ENCODE peak calls at places on chromosomes 2 and 18, in nine cellular contexts. V is HCT116; W is NCI-H1105; E is HepG2; G is fibroblast of lung; A is stimulated activated CD8-positive, alpha-beta memory T cell treated with anti-CD3 and anti-CD28 coated beads, Interleukin-4, amount 100 ng/mL, for 24 hours; T is naive thymus-derived CD8-positive, alpha-beta T cell; L is CD4-positive, alpha-beta memory T cell; S is nucleus accumbens. J is an unnamed sample.

GRCh38 chr2:12587729-12588522 is 128.8 kb upstream of the TRIB2 start:
- DNase-seq in V (no peak), W (no peak), E (no peak), G (peak; percentile 95), A (no peak), T (no peak), L (no peak), S (no peak), J (peak; percentile 59)

GRCh38 chr2:207489251-207489650 is 40.5 kb upstream of the CREB1 start:
- DNase-seq in V (no peak), W (no peak), E (no peak), G (no peak), A (no peak), T (no peak), L (no peak), S (no peak), J (no peak)

GRCh38 chr2:17190527-17190926 is 327.7 kb downstream of the RAD51AP2 start:
- DNase-seq in V (no peak), W (no peak), E (no peak), G (no peak), A (no peak), T (no peak), L (no peak), S (no peak), J (no peak)

GRCh38 chr2:113217455-113218282 is 43.9 kb downstream of the PSD4 start:
- DNase-seq in V (no peak), W (no peak), E (peak; percentile 51), G (peak; percentile 39), A (no peak), T (no peak), L (no peak), S (no peak), J (no peak)

GRCh38 chr2:202588647-202589581 is 45.9 kb upstream of the FAM117B start:
- DNase-seq in V (peak; percentile 64), W (peak; percentile 79), E (peak; percentile 89), G (peak; percentile 63), A (peak; percentile 38), T (peak; percentile 77), L (peak; percentile 71), S (peak; percentile 39), J (peak; percentile 74)

GRCh38 chr2:150919899-150920298 is 341.8 kb downstream of the RBM43 start:
- DNase-seq in V (no peak), W (no peak), E (no peak), G (peak; percentile 49), A (no peak), T (no peak), L (no peak), S (no peak), J (no peak)

GRCh38 chr2:17912266-17912691 is 33.8 kb downstream of the KCNS3 start:
- DNase-seq in V (no peak), W (no peak), E (no peak), G (no peak), A (no peak), T (no peak), L (no peak), S (no peak), J (peak; percentile 51)

GRCh38 chr2:230677182-230677946 is 35.3 kb upstream of the CAB39 start:
- DNase-seq in V (no peak), W (no peak), E (no peak), G (peak; percentile 56), A (no peak), T (no peak), L (no peak), S (no peak), J (no peak)

GRCh38 chr2:61435291-61435690 is 35.6 kb downstream of the USP34 start:
- DNase-seq in V (no peak), W (no peak), E (no peak), G (no peak), A (no peak), T (no peak), L (no peak), S (no peak), J (no peak)

GRCh38 chr18:24868331-24868730 is 407.9 kb downstream of the HRH4 start:
- DNase-seq in V (no peak), W (no peak), E (no peak), G (no peak), A (no peak), T (no peak), L (no peak), S (no peak), J (no peak)

GRCh38 chr2:175036582-175037018 is 31.4 kb upstream of the CHN1 start:
- DNase-seq in V (peak; percentile 12), W (peak; percentile 5), E (peak; percentile 60), G (peak; percentile 28), A (no peak), T (peak; percentile 29), L (peak; percentile 38), S (no peak), J (peak; percentile 79)

GRCh38 chr2:241822264-241822623 is 13.3 kb downstream of the NEU4 start:
- DNase-seq in V (no peak), W (no peak), E (no peak), G (no peak), A (no peak), T (no peak), L (no peak), S (no peak), J (no peak)

GRCh38 chr2:166239548-166239947 is 111.7 kb upstream of the SCN1A start:
- DNase-seq in V (no peak), W (no peak), E (no peak), G (peak; percentile 96), A (no peak), T (no peak), L (no peak), S (no peak), J (no peak)

GRCh38 chr2:134301099-134301970 is 47.5 kb downstream of the MGAT5 start:
- DNase-seq in V (no peak), W (no peak), E (no peak), G (peak; percentile 71), A (no peak), T (no peak), L (no peak), S (no peak), J (no peak)

GRCh38 chr2:138104071-138104470 is 139.8 kb downstream of the HNMT start:
- DNase-seq in V (no peak), W (no peak), E (no peak), G (peak; percentile 43), A (no peak), T (no peak), L (no peak), S (no peak), J (no peak)

GRCh38 chr2:53075760-53076159 is 691.8 kb upstream of the CHAC2 start:
- DNase-seq in V (no peak), W (peak; percentile 3), E (no peak), G (no peak), A (no peak), T (no peak), L (no peak), S (no peak), J (peak; percentile 88)

GRCh38 chr2:25418944-25419677 is 77.4 kb upstream of the DNMT3A start:
- DNase-seq in V (no peak), W (no peak), E (no peak), G (peak; percentile 3), A (no peak), T (no peak), L (no peak), S (no peak), J (peak; percentile 62)

J was measured in MM.1S.